ENCODE peak calls at places on chromosome 13, in four cellular contexts. R is tibial artery; L is naive thymus-derived CD4-positive, alpha-beta T cell; G is IMR-90. A is an unnamed sample.
A peak's percentile ranks its signal among the peaks of the same experiment; 100 is the strongest.

GRCh38 chr13:31477961-31478360 is 261.4 kb upstream of the RXFP2 start:
- DNase-seq in R (no peak), L (no peak), G (peak; percentile 30), A (no peak)

GRCh38 chr13:51564252-51564651 is 20.0 kb upstream of the WDFY2 start:
- DNase-seq in R (no peak), L (no peak), G (no peak), A (no peak)

GRCh38 chr13:100611678-100612492 is 23.3 kb upstream of the GGACT start:
- DNase-seq in R (no peak), L (no peak), G (no peak), A (no peak)

GRCh38 chr13:106104281-106104901 is 431.1 kb downstream of the EFNB2 start:
- DNase-seq in R (no peak), L (no peak), G (peak; percentile 91), A (no peak)

GRCh38 chr13:113904411-113904810 is 40.5 kb upstream of the GAS6 start:
- DNase-seq in R (no peak), L (peak; percentile 12), G (peak; percentile 43), A (peak; percentile 64)

GRCh38 chr13:51731759-51732158 is 72.2 kb downstream of the DHRS12 start:
- DNase-seq in R (no peak), L (no peak), G (peak; percentile 54), A (no peak)

GRCh38 chr13:44815507-44816074 is 173.7 kb downstream of the NUFIP1 start:
- DNase-seq in R (peak; percentile 43), L (no peak), G (peak; percentile 98), A (no peak)

GRCh38 chr13:51619614-51620013 is 35.4 kb downstream of the WDFY2 start:
- DNase-seq in R (no peak), L (no peak), G (peak; percentile 85), A (no peak)

GRCh38 chr13:28983661-28984060 is 163.5 kb downstream of the MTUS2 start:
- DNase-seq in R (no peak), L (no peak), G (no peak), A (no peak)

GRCh38 chr13:74573654-74574053 is 439.4 kb upstream of the KLF12 start:
- DNase-seq in R (no peak), L (no peak), G (no peak), A (no peak)

GRCh38 chr13:31276386-31276785 is 76.6 kb downstream of the B3GLCT start:
- DNase-seq in R (no peak), L (no peak), G (no peak), A (no peak)

GRCh38 chr13:108915095-108915633 is 285.8 kb downstream of the MYO16 start:
- DNase-seq in R (no peak), L (no peak), G (peak; percentile 50), A (no peak)

GRCh38 chr13:106522898-106523525 is 12.4 kb downstream of the EFNB2 start:
- DNase-seq in R (no peak), L (no peak), G (no peak), A (no peak)

GRCh38 chr13:44331912-44332840 is 41.4 kb upstream of the SERP2 start:
- DNase-seq in R (peak; percentile 77), L (no peak), G (peak; percentile 84), A (peak; percentile 77)

GRCh38 chr13:33100876-33101275 is 84.7 kb downstream of the KL start:
- DNase-seq in R (no peak), L (no peak), G (no peak), A (no peak)

GRCh38 chr13:105814219-105814901 is 721.1 kb downstream of the EFNB2 start:
- DNase-seq in R (no peak), L (no peak), G (no peak), A (no peak)

GRCh38 chr13:24692541-24692940 is 12.3 kb downstream of the ATP12A start:
- DNase-seq in R (peak; percentile 43), L (no peak), G (peak; percentile 8), A (peak; percentile 71)

GRCh38 chr13:51955281-51955771 is 55.9 kb downstream of the ATP7B start:
- DNase-seq in R (no peak), L (no peak), G (no peak), A (no peak)

GRCh38 chr13:113115363-113116205 is 7.0 kb upstream of the F10 start:
- DNase-seq in R (peak; percentile 13), L (no peak), G (no peak), A (no peak)

GRCh38 chr13:48110930-48111721 is 16.2 kb upstream of the MED4 start:
- DNase-seq in R (no peak), L (no peak), G (no peak), A (peak; percentile 65)

GRCh38 chr13:23966691-23967615 is 69.7 kb upstream of the C1QTNF9B start:
- DNase-seq in R (no peak), L (peak; percentile 52), G (peak; percentile 15), A (no peak)

GRCh38 chr13:30748717-30749116 is 13.4 kb downstream of the ALOX5AP start:
- DNase-seq in R (no peak), L (no peak), G (no peak), A (no peak)

GRCh38 chr13:33514362-33514761 is 228.8 kb upstream of the STARD13 start:
- DNase-seq in R (no peak), L (no peak), G (no peak), A (no peak)

GRCh38 chr13:33610471-33611015 is 207.4 kb upstream of the RFC3 start:
- DNase-seq in R (peak; percentile 28), L (peak; percentile 1), G (no peak), A (peak; percentile 69)

GRCh38 chr13:45370922-45371406 is 30.0 kb upstream of the TPT1 start:
- DNase-seq in R (peak; percentile 64), L (peak; percentile 48), G (peak; percentile 84), A (peak; percentile 78)

GRCh38 chr13:110305001-110305400 is 2.0 kb downstream of the COL4A1 start:
- DNase-seq in R (no peak), L (no peak), G (no peak), A (no peak)

GRCh38 chr13:45222919-45223318 is 22.1 kb upstream of the KCTD4 start:
- DNase-seq in R (no peak), L (no peak), G (no peak), A (no peak)

GRCh38 chr13:36674337-36675212 is 755 bp downstream of the SERTM1 start:
- DNase-seq in R (no peak), L (no peak), G (no peak), A (no peak)

GRCh38 chr13:36673352-36673751 is 468 bp upstream of the SERTM1 start:
- DNase-seq in R (no peak), L (no peak), G (no peak), A (no peak)

GRCh38 chr13:36675213-36675536 is 1.4 kb downstream of the SERTM1 start:
- DNase-seq in R (no peak), L (no peak), G (no peak), A (no peak)

GRCh38 chr13:36673838-36674326 is at the start of gene SERTM1:
- DNase-seq in R (no peak), L (peak; percentile 1), G (no peak), A (no peak)
- H3K4me3 ChIP-seq in R (no peak within 1 kb of the TSS), L (no peak within 1 kb of the TSS), G (no peak within 1 kb of the TSS), A (peak within 1 kb of the TSS; percentile 14)

DNA sequence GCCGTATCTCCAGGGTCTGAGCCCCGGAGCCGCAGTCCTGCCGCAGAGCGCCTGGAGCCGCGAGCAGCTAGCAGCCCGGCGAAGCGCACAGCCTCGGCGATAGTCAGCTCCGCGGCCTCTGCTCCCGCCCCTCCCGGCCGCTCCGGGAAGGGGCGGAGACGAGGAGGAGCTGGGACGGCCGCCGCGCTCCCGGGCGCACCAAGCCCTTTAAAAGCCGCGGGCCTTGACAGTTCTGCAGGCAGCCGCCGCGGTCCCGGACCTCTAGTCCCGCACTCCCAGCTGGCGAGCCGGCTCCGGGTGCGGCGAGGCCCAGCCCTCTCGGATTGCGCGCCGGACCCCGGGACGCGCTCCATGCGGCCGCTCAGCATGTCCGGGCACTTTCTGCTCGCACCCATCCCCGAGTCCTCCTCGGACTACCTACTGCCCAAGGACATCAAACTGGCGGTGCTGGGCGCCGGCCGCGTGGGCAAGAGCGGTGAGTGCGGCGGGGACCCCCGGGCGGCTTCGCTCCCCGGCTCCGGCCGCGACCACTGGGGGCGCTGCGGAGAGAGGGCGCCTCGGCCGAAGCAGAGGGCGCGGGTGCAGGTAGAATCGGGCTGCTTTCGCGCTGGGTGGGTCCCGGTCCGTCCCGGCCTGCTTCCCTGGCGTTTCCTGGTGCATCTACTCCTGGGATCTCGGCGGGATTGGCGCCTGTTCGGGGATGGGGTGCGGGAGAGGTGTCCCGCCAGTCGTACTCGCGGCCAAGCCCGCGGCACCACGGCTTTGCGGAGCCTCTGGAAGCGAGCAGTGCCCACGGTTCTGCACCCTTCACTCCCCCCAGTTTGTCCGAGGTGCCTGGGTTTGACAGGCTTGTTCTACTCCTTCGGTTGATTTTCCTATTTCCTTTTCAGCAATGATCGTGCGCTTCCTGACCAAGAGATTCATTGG is at the start of gene RASL11A:
- DNase-seq in R (peak; percentile 86), L (peak; percentile 76), G (peak; percentile 87), A (peak; percentile 84)
- H3K4me1 ChIP-seq in R (peaks cover 4% of the 10 kb centered on the region), L (peaks cover 4% of the 10 kb centered on the region), G (peaks cover 17% of the 10 kb centered on the region), A (no peaks in the 10 kb centered on the region)

GRCh38 chr13:66899955-66900354 is 330.2 kb downstream of the PCDH9 start:
- DNase-seq in R (no peak), L (no peak), G (peak; percentile 5), A (no peak)
- H3K27ac ChIP-seq in R (no peak overlapping the region), L (no peak overlapping the region), G (no peak overlapping the region), A (no peak overlapping the region)

DNA sequence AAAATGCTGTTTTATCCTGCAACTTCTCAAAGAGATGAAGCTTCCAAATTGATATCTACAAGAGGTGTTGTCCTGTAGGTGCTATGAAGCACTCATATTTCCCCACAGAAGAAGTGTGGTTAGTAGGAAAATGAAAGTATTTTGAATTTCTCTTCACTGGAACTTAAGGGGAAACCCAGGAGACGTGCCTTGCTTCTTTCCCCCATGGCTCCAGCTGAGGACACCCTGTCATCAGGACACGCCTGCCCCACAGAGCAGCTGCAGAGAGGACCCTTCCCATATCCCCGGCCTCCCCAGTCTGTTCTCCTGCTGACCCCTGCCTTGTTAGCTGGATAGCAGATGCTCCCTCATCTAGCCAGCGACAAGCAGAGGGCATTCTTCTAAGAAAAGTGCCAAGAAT is 371.3 kb downstream of the COG6 start:
- DNase-seq in R (no peak), L (no peak), G (no peak), A (no peak)
- H3K4me3 ChIP-seq in R (no peak overlapping the region), L (no peak overlapping the region), G (no peak overlapping the region), A (no peak overlapping the region)

GRCh38 chr13:76335463-76335862 is 550.7 kb downstream of the KCTD12 start:
- DNase-seq in R (no peak), L (no peak), G (no peak), A (no peak)
- H3K4me1 ChIP-seq in R (no peaks in the 10 kb centered on the region), L (no peaks in the 10 kb centered on the region), G (peaks cover 7% of the 10 kb centered on the region), A (no peaks in the 10 kb centered on the region)

GRCh38 chr13:99278199-99278598 is 20.0 kb upstream of the GPR18 start:
- DNase-seq in R (no peak), L (no peak), G (no peak), A (no peak)

GRCh38 chr13:99280166-99280565 is 22.0 kb upstream of the GPR18 start:
- DNase-seq in R (no peak), L (no peak), G (no peak), A (no peak)

GRCh38 chr13:99282264-99283231 is 24.4 kb upstream of the GPR18 start:
- DNase-seq in R (no peak), L (peak; percentile 65), G (no peak), A (no peak)

GRCh38 chr13:99278843-99279242 is 20.7 kb upstream of the GPR18 start:
- DNase-seq in R (no peak), L (no peak), G (no peak), A (no peak)

DNA sequence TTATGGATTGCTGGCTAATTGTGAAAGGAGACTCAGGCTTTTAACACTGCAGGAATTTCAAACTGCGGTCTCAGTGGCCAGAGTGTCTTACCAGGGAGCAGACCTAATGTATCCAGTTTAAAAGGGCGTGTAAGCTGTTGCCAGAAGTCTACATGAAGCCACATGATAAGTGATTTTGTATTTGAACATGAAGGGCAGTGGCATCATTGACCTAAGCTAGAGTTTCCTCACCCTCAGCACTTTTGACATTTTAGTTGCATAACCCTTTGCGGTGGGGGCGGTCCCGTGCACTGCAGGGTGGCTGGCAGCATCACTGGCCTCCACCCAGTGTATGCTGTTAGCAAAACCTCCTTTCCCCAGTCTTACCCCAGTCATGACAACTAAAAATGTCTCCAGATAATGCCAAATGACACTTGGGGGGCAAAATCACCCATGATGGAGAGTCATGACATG is 23.7 kb upstream of the GPR18 start:
- DNase-seq in R (peak; percentile 72), L (peak; percentile 48), G (no peak), A (peak; percentile 77)
- H3K27ac ChIP-seq in R (peak overlapping the region; percentile 56), L (peak overlapping the region; percentile 73), G (no peak overlapping the region), A (peak overlapping the region; percentile 51)